ENCODE peak calls at places on chromosomes 7 and 10, in six cellular contexts. F is colonic mucosa, H is breast epithelium, K is adipocyte, I is GM12864, G is D341Med. Q is an unnamed sample.

GRCh38 chr10:61992683-61993629 is 91.5 kb downstream of the ARID5B start:
- DNase-seq in F (peak; percentile 62), I (peak; percentile 45), G (no peak), K (peak; percentile 94), H (peak; percentile 57), Q (peak; percentile 88)

GRCh38 chr10:87659571-87660483 is at the start of gene PAPSS2:
- DNase-seq in K (peak; percentile 82), F (peak; percentile 72), I (no peak), G (peak; percentile 60), H (peak; percentile 21), Q (peak; percentile 38)

GRCh38 chr10:132107211-132107946 is 41.6 kb downstream of the JAKMIP3 start:
- DNase-seq in G (no peak), K (no peak), I (no peak), H (no peak), F (no peak), Q (no peak)

GRCh38 chr7:18352339-18353255 is 143.0 kb upstream of the HDAC9 start:
- DNase-seq in H (no peak), I (no peak), F (peak; percentile 32), K (peak; percentile 81), G (peak; percentile 47), Q (no peak)

GRCh38 chr10:22597142-22597541 is 117.2 kb downstream of the PIP4K2A start:
- DNase-seq in I (no peak), K (peak; percentile 18), F (no peak), G (no peak), H (no peak), Q (no peak)

GRCh38 chr7:1368682-1369571 is 90.3 kb downstream of the MICALL2 start:
- DNase-seq in F (no peak), I (no peak), G (peak; percentile 99), H (no peak), K (peak; percentile 17), Q (no peak)

GRCh38 chr7:100629117-100629711 is 12.1 kb downstream of the TFR2 start:
- DNase-seq in F (no peak), K (peak; percentile 19), H (no peak), I (no peak), G (peak; percentile 63), Q (no peak)

GRCh38 chr10:112115781-112116385 is 67.7 kb downstream of the GPAM start:
- DNase-seq in H (no peak), I (no peak), G (peak; percentile 66), F (peak; percentile 32), K (peak; percentile 57), Q (no peak)

GRCh38 chr7:73329861-73330581 is 2.1 kb downstream of the FKBP6 start:
- DNase-seq in H (no peak), I (no peak), G (no peak), K (peak; percentile 55), F (no peak), Q (no peak)

GRCh38 chr7:4755045-4755444 is 20.4 kb upstream of the AP5Z1 start:
- DNase-seq in H (no peak), G (no peak), F (no peak), K (no peak), I (no peak), Q (no peak)

GRCh38 chr7:46000513-46000912 is 79.4 kb upstream of the IGFBP3 start:
- DNase-seq in I (no peak), G (no peak), K (no peak), H (no peak), F (no peak), Q (no peak)

GRCh38 chr7:27095897-27096755 is at the start of gene HOXA1:
- DNase-seq in G (no peak), K (no peak), I (peak; percentile 53), H (peak; percentile 87), F (peak; percentile 92), Q (peak; percentile 66)

GRCh38 chr10:81081887-81082620 is 544.4 kb downstream of the SH2D4B start:
- DNase-seq in F (no peak), H (no peak), G (no peak), K (no peak), I (no peak), Q (no peak)